ENCODE peak calls at places on chromosome 1, in five cellular contexts. One of them, this sample, is unnamed.

GRCh38 chr1:99264201-99265021 is at the start of gene PLPPR4:
- DNase-seq in K562: peak; percentile 16
- DNase-seq in neural progenitor cell: peak; percentile 87
- DNase-seq in WTC11: peak; percentile 81
- DNase-seq in AG10803: peak; percentile 49
- DNase-seq in this sample: peak; percentile 88

GRCh38 chr1:15081088-15081487 is 72.5 kb upstream of the TMEM51 start:
- DNase-seq in WTC11: no peak
- DNase-seq in neural progenitor cell: no peak
- DNase-seq in AG10803: no peak
- DNase-seq in K562: no peak
- DNase-seq in this sample: no peak

GRCh38 chr1:209589440-209589839 is 5.9 kb downstream of the CAMK1G start:
- DNase-seq in neural progenitor cell: no peak
- DNase-seq in AG10803: no peak
- DNase-seq in WTC11: no peak
- DNase-seq in K562: no peak
- DNase-seq in this sample: no peak

GRCh38 chr1:76862447-76862846 is 4.8 kb upstream of the ST6GALNAC5 start:
- DNase-seq in WTC11: no peak
- DNase-seq in neural progenitor cell: no peak
- DNase-seq in K562: no peak
- DNase-seq in AG10803: peak; percentile 90
- DNase-seq in this sample: no peak

GRCh38 chr1:109214695-109215623 is 1.2 kb downstream of the SARS1 start:
- DNase-seq in AG10803: peak; percentile 98
- DNase-seq in neural progenitor cell: no peak
- DNase-seq in WTC11: peak; percentile 23
- DNase-seq in K562: peak; percentile 76
- DNase-seq in this sample: no peak

GRCh38 chr1:172485626-172486025 is 41.8 kb upstream of the PIGC start:
- DNase-seq in neural progenitor cell: no peak
- DNase-seq in WTC11: no peak
- DNase-seq in K562: no peak
- DNase-seq in AG10803: no peak
- DNase-seq in this sample: no peak

GRCh38 chr1:201665036-201665435 is 126.1 kb downstream of the NAV1 start:
- DNase-seq in AG10803: no peak
- DNase-seq in neural progenitor cell: no peak
- DNase-seq in K562: no peak
- DNase-seq in WTC11: no peak
- DNase-seq in this sample: no peak

GRCh38 chr1:198113302-198113701 is 43.5 kb upstream of the NEK7 start:
- DNase-seq in AG10803: peak; percentile 97
- DNase-seq in neural progenitor cell: no peak
- DNase-seq in WTC11: no peak
- DNase-seq in K562: no peak
- DNase-seq in this sample: no peak

GRCh38 chr1:97094257-97094972 is 372.8 kb downstream of the PTBP2 start:
- DNase-seq in WTC11: no peak
- DNase-seq in neural progenitor cell: peak; percentile 23
- DNase-seq in K562: no peak
- DNase-seq in AG10803: peak; percentile 85
- DNase-seq in this sample: no peak

GRCh38 chr1:116559304-116559761 is 11.5 kb downstream of the CD58 start:
- DNase-seq in AG10803: no peak
- DNase-seq in WTC11: no peak
- DNase-seq in K562: no peak
- DNase-seq in neural progenitor cell: no peak
- DNase-seq in this sample: no peak

GRCh38 chr1:162973381-162973795 is 95.8 kb upstream of the RGS4 start:
- DNase-seq in K562: no peak
- DNase-seq in neural progenitor cell: no peak
- DNase-seq in AG10803: peak; percentile 91
- DNase-seq in WTC11: no peak
- DNase-seq in this sample: no peak

GRCh38 chr1:197911857-197912696 is 5.1 kb upstream of the LHX9 start:
- DNase-seq in K562: no peak
- DNase-seq in neural progenitor cell: peak; percentile 34
- DNase-seq in AG10803: no peak
- DNase-seq in WTC11: peak; percentile 54
- DNase-seq in this sample: no peak

GRCh38 chr1:61067446-61067845 is 14.9 kb upstream of the NFIA start:
- DNase-seq in neural progenitor cell: no peak
- DNase-seq in K562: no peak
- DNase-seq in AG10803: no peak
- DNase-seq in WTC11: no peak
- DNase-seq in this sample: no peak

GRCh38 chr1:175116903-175117302 is 49.3 kb downstream of the TNN start:
- DNase-seq in AG10803: no peak
- DNase-seq in neural progenitor cell: no peak
- DNase-seq in K562: no peak
- DNase-seq in WTC11: no peak
- DNase-seq in this sample: no peak

GRCh38 chr1:18149113-18149641 is 41.6 kb downstream of the IGSF21 start:
- DNase-seq in neural progenitor cell: peak; percentile 53
- DNase-seq in K562: no peak
- DNase-seq in AG10803: no peak
- DNase-seq in WTC11: no peak
- DNase-seq in this sample: no peak

GRCh38 chr1:27356628-27357280 is 10.0 kb downstream of the MAP3K6 start:
- DNase-seq in AG10803: no peak
- DNase-seq in WTC11: peak; percentile 64
- DNase-seq in neural progenitor cell: peak; percentile 45
- DNase-seq in K562: no peak
- DNase-seq in this sample: no peak

GRCh38 chr1:18326171-18326950 is 154.4 kb upstream of the KLHDC7A start:
- DNase-seq in AG10803: peak; percentile 4
- DNase-seq in neural progenitor cell: no peak
- DNase-seq in K562: no peak
- DNase-seq in WTC11: no peak
- DNase-seq in this sample: no peak

GRCh38 chr1:20390589-20391331 is 95.2 kb downstream of the CAMK2N1 start:
- DNase-seq in AG10803: no peak
- DNase-seq in neural progenitor cell: no peak
- DNase-seq in K562: no peak
- DNase-seq in WTC11: no peak
- DNase-seq in this sample: no peak

GRCh38 chr1:55989971-55990370 is 589.4 kb downstream of the PLPP3 start:
- DNase-seq in K562: no peak
- DNase-seq in WTC11: no peak
- DNase-seq in AG10803: no peak
- DNase-seq in neural progenitor cell: no peak
- DNase-seq in this sample: no peak

GRCh38 chr1:117615474-117615873 is 9.6 kb downstream of the TENT5C start:
- DNase-seq in neural progenitor cell: no peak
- DNase-seq in WTC11: no peak
- DNase-seq in AG10803: no peak
- DNase-seq in K562: no peak
- DNase-seq in this sample: no peak

GRCh38 chr1:100510441-100510840 is 27.5 kb upstream of the GPR88 start:
- DNase-seq in K562: no peak
- DNase-seq in AG10803: peak; percentile 13
- DNase-seq in neural progenitor cell: no peak
- DNase-seq in WTC11: no peak
- DNase-seq in this sample: no peak

GRCh38 chr1:203643213-203644045 is 16.8 kb downstream of the ATP2B4 start:
- DNase-seq in neural progenitor cell: no peak
- DNase-seq in AG10803: no peak
- DNase-seq in WTC11: no peak
- DNase-seq in K562: no peak
- DNase-seq in this sample: no peak

GRCh38 chr1:204335085-204335484 is 24.6 kb downstream of the PLEKHA6 start:
- DNase-seq in AG10803: no peak
- DNase-seq in K562: no peak
- DNase-seq in WTC11: no peak
- DNase-seq in neural progenitor cell: no peak
- DNase-seq in this sample: no peak

GRCh38 chr1:238419209-238419608 is 528.5 kb upstream of the ZP4 start:
- DNase-seq in AG10803: no peak
- DNase-seq in WTC11: no peak
- DNase-seq in K562: no peak
- DNase-seq in neural progenitor cell: no peak
- DNase-seq in this sample: no peak

GRCh38 chr1:167648978-167649752 is 19.1 kb downstream of the RCSD1 start:
- DNase-seq in AG10803: peak; percentile 31
- DNase-seq in neural progenitor cell: no peak
- DNase-seq in WTC11: no peak
- DNase-seq in K562: no peak
- DNase-seq in this sample: no peak

GRCh38 chr1:31038360-31038759 is 27.2 kb downstream of the PUM1 start:
- DNase-seq in neural progenitor cell: no peak
- DNase-seq in K562: no peak
- DNase-seq in WTC11: no peak
- DNase-seq in AG10803: peak; percentile 53
- DNase-seq in this sample: no peak

GRCh38 chr1:200665851-200666250 is 3.9 kb downstream of the DDX59 start:
- DNase-seq in WTC11: no peak
- DNase-seq in neural progenitor cell: no peak
- DNase-seq in K562: no peak
- DNase-seq in AG10803: peak; percentile 34
- DNase-seq in this sample: no peak

GRCh38 chr1:55095095-55095494 is 55.7 kb downstream of the PCSK9 start:
- DNase-seq in AG10803: no peak
- DNase-seq in WTC11: no peak
- DNase-seq in neural progenitor cell: no peak
- DNase-seq in K562: no peak
- DNase-seq in this sample: no peak

GRCh38 chr1:9822897-9823692 is 670 bp downstream of the CLSTN1 start:
- DNase-seq in neural progenitor cell: peak; percentile 59
- DNase-seq in K562: peak; percentile 40
- DNase-seq in AG10803: peak; percentile 19
- DNase-seq in WTC11: peak; percentile 33
- DNase-seq in this sample: peak; percentile 89

GRCh38 chr1:203660069-203660468 is 33.4 kb downstream of the ATP2B4 start:
- DNase-seq in K562: no peak
- DNase-seq in AG10803: no peak
- DNase-seq in neural progenitor cell: no peak
- DNase-seq in WTC11: no peak
- DNase-seq in this sample: no peak

GRCh38 chr1:160874935-160875334 is 10.0 kb downstream of the ITLN1 start:
- DNase-seq in K562: no peak
- DNase-seq in WTC11: no peak
- DNase-seq in neural progenitor cell: no peak
- DNase-seq in AG10803: no peak
- DNase-seq in this sample: no peak

GRCh38 chr1:160876311-160876710 is 8.7 kb downstream of the ITLN1 start:
- DNase-seq in K562: no peak
- DNase-seq in AG10803: no peak
- DNase-seq in WTC11: no peak
- DNase-seq in neural progenitor cell: no peak
- DNase-seq in this sample: no peak

GRCh38 chr1:160879056-160879455 is 5.9 kb downstream of the ITLN1 start:
- DNase-seq in AG10803: no peak
- DNase-seq in neural progenitor cell: no peak
- DNase-seq in WTC11: no peak
- DNase-seq in K562: no peak
- DNase-seq in this sample: no peak

DNA sequence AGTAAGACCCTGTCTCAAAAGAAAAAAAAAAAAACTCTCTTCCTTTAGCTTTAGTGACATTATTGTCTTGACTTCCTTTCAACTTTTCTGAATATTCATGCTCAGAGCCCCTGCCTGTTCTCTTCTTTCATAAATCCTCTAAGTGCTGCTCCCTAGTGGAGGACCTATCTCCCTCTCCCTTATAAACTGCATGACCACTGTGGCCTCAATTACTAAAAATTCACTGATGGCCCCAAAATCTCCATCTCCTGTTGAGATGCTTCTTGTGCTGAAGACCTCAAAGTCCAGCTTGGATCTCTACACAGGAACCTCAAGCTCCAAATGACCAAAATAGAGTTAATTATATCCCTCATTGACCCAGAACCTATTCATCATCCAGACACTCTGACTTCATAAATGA is 7.8 kb downstream of the ITLN1 start:
- DNase-seq in neural progenitor cell: no peak
- DNase-seq in K562: no peak
- DNase-seq in WTC11: no peak
- DNase-seq in AG10803: no peak
- DNase-seq in this sample: no peak
- TF ChIP-seq CTCF in neural progenitor cell: peak; percentile 33
- TF ChIP-seq CTCF in K562: peak; percentile 31
- TF ChIP-seq CTCF in WTC11: no peak
- TF ChIP-seq CTCF in AG10803: no peak
- TF ChIP-seq CTCF in this sample: no peak

GRCh38 chr1:160521554-160521953 is 1.5 kb downstream of the SLAMF6 start:
- DNase-seq in neural progenitor cell: no peak
- DNase-seq in WTC11: no peak
- DNase-seq in AG10803: no peak
- DNase-seq in K562: no peak
- DNase-seq in this sample: no peak

GRCh38 chr1:160522136-160522535 is 919 bp downstream of the SLAMF6 start:
- DNase-seq in neural progenitor cell: no peak
- DNase-seq in WTC11: no peak
- DNase-seq in AG10803: no peak
- DNase-seq in K562: no peak
- DNase-seq in this sample: no peak

GRCh38 chr1:160520999-160521398 is 2.1 kb downstream of the SLAMF6 start:
- DNase-seq in WTC11: no peak
- DNase-seq in K562: no peak
- DNase-seq in AG10803: no peak
- DNase-seq in neural progenitor cell: no peak
- DNase-seq in this sample: no peak

GRCh38 chr1:160520582-160520981 is 2.5 kb downstream of the SLAMF6 start:
- DNase-seq in AG10803: no peak
- DNase-seq in neural progenitor cell: no peak
- DNase-seq in WTC11: no peak
- DNase-seq in K562: no peak
- DNase-seq in this sample: no peak

GRCh38 chr1:160519542-160520435 is 3.3 kb downstream of the SLAMF6 start:
- DNase-seq in neural progenitor cell: no peak
- DNase-seq in K562: peak; percentile 16
- DNase-seq in WTC11: no peak
- DNase-seq in AG10803: no peak
- DNase-seq in this sample: no peak
- TF ChIP-seq CTCF in neural progenitor cell: peak; percentile 20
- TF ChIP-seq CTCF in K562: no peak
- TF ChIP-seq CTCF in WTC11: no peak
- TF ChIP-seq CTCF in AG10803: no peak
- TF ChIP-seq CTCF in this sample: no peak

GRCh38 chr1:16921391-16922185 is at the start of gene CROCC:
- DNase-seq in K562: no peak
- DNase-seq in neural progenitor cell: peak; percentile 94
- DNase-seq in WTC11: peak; percentile 91
- DNase-seq in AG10803: no peak
- DNase-seq in this sample: no peak
- TF ChIP-seq CTCF in K562: no peak
- TF ChIP-seq CTCF in neural progenitor cell: peak; percentile 7
- TF ChIP-seq CTCF in WTC11: no peak
- TF ChIP-seq CTCF in AG10803: no peak
- TF ChIP-seq CTCF in this sample: no peak

DNA sequence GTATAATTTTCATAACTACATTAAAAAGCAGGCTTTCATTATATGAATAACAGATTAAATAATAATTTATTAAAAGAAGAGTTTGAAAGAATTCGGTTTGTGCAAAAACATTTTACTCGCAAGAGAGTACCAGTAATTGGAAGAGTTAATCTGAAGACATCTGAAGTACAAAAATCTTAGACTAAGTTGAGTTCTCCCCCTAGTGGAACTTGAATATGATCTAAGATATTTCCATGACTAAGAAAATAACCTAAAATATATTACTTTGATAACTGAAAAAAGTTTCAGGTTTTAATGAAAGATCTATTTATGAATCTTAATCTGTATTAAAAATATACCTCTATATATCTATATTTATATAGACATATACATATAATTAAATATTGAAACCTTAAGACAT is 112.5 kb upstream of the GFI1 start:
- DNase-seq in AG10803: peak; percentile 48
- DNase-seq in neural progenitor cell: peak; percentile 20
- DNase-seq in WTC11: no peak
- DNase-seq in K562: peak; percentile 12
- DNase-seq in this sample: no peak
- TF ChIP-seq CTCF in AG10803: peak; percentile 53
- TF ChIP-seq CTCF in neural progenitor cell: peak; percentile 41
- TF ChIP-seq CTCF in WTC11: no peak
- TF ChIP-seq CTCF in K562: no peak
- TF ChIP-seq CTCF in this sample: no peak